ENCODE peak calls at places on chromosomes 2 and 18, in five cellular contexts. One of them, this sample, is unnamed.

GRCh38 chr2:64311948-64312621 is 141.9 kb upstream of the LGALSL start:
- DNase-seq in hippocampal formation: peak
- DNase-seq in GM13976: no peak
- DNase-seq in SW480: peak
- DNase-seq in COR-L47: no peak
- DNase-seq in this sample: no peak

GRCh38 chr2:105361132-105361889 is 24.0 kb downstream of the C2orf49 start:
- DNase-seq in COR-L47: no peak
- DNase-seq in GM13976: no peak
- DNase-seq in hippocampal formation: no peak
- DNase-seq in SW480: no peak
- DNase-seq in this sample: no peak

GRCh38 chr2:42941633-42942176 is 149.3 kb upstream of the HAAO start:
- DNase-seq in hippocampal formation: no peak
- DNase-seq in GM13976: no peak
- DNase-seq in SW480: no peak
- DNase-seq in COR-L47: no peak
- DNase-seq in this sample: no peak

GRCh38 chr2:42021490-42021889 is 26.3 kb upstream of the PKDCC start:
- DNase-seq in SW480: no peak
- DNase-seq in GM13976: no peak
- DNase-seq in COR-L47: no peak
- DNase-seq in hippocampal formation: no peak
- DNase-seq in this sample: no peak

GRCh38 chr18:70366174-70366573 is 77.3 kb downstream of the SOCS6 start:
- DNase-seq in SW480: no peak
- DNase-seq in COR-L47: no peak
- DNase-seq in GM13976: no peak
- DNase-seq in hippocampal formation: no peak
- DNase-seq in this sample: no peak

GRCh38 chr18:62812242-62812641 is 96.9 kb downstream of the PHLPP1 start:
- DNase-seq in COR-L47: no peak
- DNase-seq in hippocampal formation: no peak
- DNase-seq in GM13976: no peak
- DNase-seq in SW480: no peak
- DNase-seq in this sample: no peak

GRCh38 chr18:11906926-11907874 is 917 bp downstream of the MPPE1 start:
- DNase-seq in COR-L47: no peak
- DNase-seq in hippocampal formation: no peak
- DNase-seq in SW480: no peak
- DNase-seq in GM13976: no peak
- DNase-seq in this sample: no peak

GRCh38 chr18:43092539-43092938 is 22.9 kb downstream of the RIT2 start:
- DNase-seq in GM13976: no peak
- DNase-seq in hippocampal formation: no peak
- DNase-seq in SW480: no peak
- DNase-seq in COR-L47: no peak
- DNase-seq in this sample: no peak

GRCh38 chr2:237500681-237501424 is 13.8 kb downstream of the MLPH start:
- DNase-seq in SW480: peak
- DNase-seq in COR-L47: no peak
- DNase-seq in GM13976: no peak
- DNase-seq in hippocampal formation: no peak
- DNase-seq in this sample: no peak

GRCh38 chr18:60044290-60045006 is 144.7 kb downstream of the PMAIP1 start:
- DNase-seq in hippocampal formation: no peak
- DNase-seq in SW480: no peak
- DNase-seq in GM13976: no peak
- DNase-seq in COR-L47: no peak
- DNase-seq in this sample: no peak

GRCh38 chr2:120765031-120765910 is 29.6 kb downstream of the GLI2 start:
- DNase-seq in GM13976: no peak
- DNase-seq in SW480: no peak
- DNase-seq in COR-L47: no peak
- DNase-seq in hippocampal formation: no peak
- DNase-seq in this sample: no peak

GRCh38 chr18:703660-704018 is 8.8 kb downstream of the ENOSF1 start:
- DNase-seq in SW480: no peak
- DNase-seq in GM13976: no peak
- DNase-seq in hippocampal formation: no peak
- DNase-seq in COR-L47: no peak
- DNase-seq in this sample: no peak

GRCh38 chr2:58972737-58973136 is 731.6 kb upstream of the FANCL start:
- DNase-seq in GM13976: no peak
- DNase-seq in COR-L47: no peak
- DNase-seq in hippocampal formation: no peak
- DNase-seq in SW480: no peak
- DNase-seq in this sample: no peak

GRCh38 chr2:199977984-199978415 is 22.6 kb downstream of the MAIP1 start:
- DNase-seq in GM13976: no peak
- DNase-seq in SW480: peak
- DNase-seq in hippocampal formation: no peak
- DNase-seq in COR-L47: no peak
- DNase-seq in this sample: no peak

GRCh38 chr18:63131106-63131943 is 188.2 kb downstream of the BCL2 start:
- DNase-seq in GM13976: peak
- DNase-seq in COR-L47: peak
- DNase-seq in SW480: peak
- DNase-seq in hippocampal formation: peak
- DNase-seq in this sample: peak

GRCh38 chr18:59501876-59502221 is 142.8 kb upstream of the LMAN1 start:
- DNase-seq in SW480: no peak
- DNase-seq in hippocampal formation: no peak
- DNase-seq in COR-L47: no peak
- DNase-seq in GM13976: no peak
- DNase-seq in this sample: no peak

GRCh38 chr18:77654302-77654701 is 404.7 kb downstream of the GALR1 start:
- DNase-seq in SW480: no peak
- DNase-seq in hippocampal formation: no peak
- DNase-seq in GM13976: no peak
- DNase-seq in COR-L47: no peak
- DNase-seq in this sample: no peak

GRCh38 chr18:79911009-79911870 is 40.2 kb downstream of the SLC66A2 start:
- DNase-seq in SW480: no peak
- DNase-seq in hippocampal formation: no peak
- DNase-seq in GM13976: peak
- DNase-seq in COR-L47: no peak
- DNase-seq in this sample: no peak

GRCh38 chr2:236180831-236181453 is 12.8 kb upstream of the GBX2 start:
- DNase-seq in SW480: peak
- DNase-seq in hippocampal formation: peak
- DNase-seq in GM13976: peak
- DNase-seq in COR-L47: no peak
- DNase-seq in this sample: no peak

GRCh38 chr2:11387100-11387390 is 42.6 kb upstream of the ROCK2 start:
- DNase-seq in COR-L47: no peak
- DNase-seq in SW480: peak
- DNase-seq in GM13976: no peak
- DNase-seq in hippocampal formation: no peak
- DNase-seq in this sample: no peak

GRCh38 chr18:9082763-9083510 is 19.6 kb upstream of the NDUFV2 start:
- DNase-seq in hippocampal formation: no peak
- DNase-seq in COR-L47: no peak
- DNase-seq in GM13976: no peak
- DNase-seq in SW480: no peak
- DNase-seq in this sample: no peak